ENCODE peak calls at places on chromosomes 5 and 9, in seven cellular contexts. One of them, this sample, is unnamed.

GRCh38 chr5:132836852-132837251 is 6.4 kb upstream of the SHROOM1 start:
- ATAC-seq in upper lobe of left lung: no peak
- ATAC-seq in Panc1: no peak
- ATAC-seq in HCT116: no peak
- ATAC-seq in GM23338: no peak
- ATAC-seq in K562: no peak
- ATAC-seq in HepG2: no peak
- ATAC-seq in this sample: no peak

GRCh38 chr5:68171101-68171558 is 44.4 kb upstream of the PIK3R1 start:
- ATAC-seq in upper lobe of left lung: peak
- ATAC-seq in Panc1: no peak
- ATAC-seq in HCT116: no peak
- ATAC-seq in GM23338: peak
- ATAC-seq in K562: no peak
- ATAC-seq in HepG2: no peak
- ATAC-seq in this sample: peak

GRCh38 chr5:116492776-116493175 is 81.8 kb downstream of the SEMA6A start:
- ATAC-seq in upper lobe of left lung: no peak
- ATAC-seq in Panc1: no peak
- ATAC-seq in HCT116: no peak
- ATAC-seq in GM23338: no peak
- ATAC-seq in K562: no peak
- ATAC-seq in HepG2: no peak
- ATAC-seq in this sample: no peak

GRCh38 chr5:151094054-151094858 is 13.4 kb upstream of the TNIP1 start:
- ATAC-seq in upper lobe of left lung: peak
- ATAC-seq in Panc1: peak
- ATAC-seq in HCT116: no peak
- ATAC-seq in GM23338: no peak
- ATAC-seq in K562: no peak
- ATAC-seq in HepG2: peak
- ATAC-seq in this sample: peak

GRCh38 chr5:143653256-143653655 is 158.7 kb upstream of the HMHB1 start:
- ATAC-seq in upper lobe of left lung: no peak
- ATAC-seq in Panc1: no peak
- ATAC-seq in HCT116: no peak
- ATAC-seq in GM23338: no peak
- ATAC-seq in K562: no peak
- ATAC-seq in HepG2: no peak
- ATAC-seq in this sample: no peak

GRCh38 chr5:38543074-38543473 is 13.4 kb downstream of the LIFR start:
- ATAC-seq in upper lobe of left lung: no peak
- ATAC-seq in Panc1: no peak
- ATAC-seq in HCT116: no peak
- ATAC-seq in GM23338: no peak
- ATAC-seq in K562: no peak
- ATAC-seq in HepG2: no peak
- ATAC-seq in this sample: no peak

GRCh38 chr9:121135642-121136041 is 60.9 kb downstream of the CNTRL start:
- ATAC-seq in upper lobe of left lung: no peak
- ATAC-seq in Panc1: no peak
- ATAC-seq in HCT116: no peak
- ATAC-seq in GM23338: peak
- ATAC-seq in K562: no peak
- ATAC-seq in HepG2: no peak
- ATAC-seq in this sample: no peak

GRCh38 chr5:10220253-10220652 is 29.4 kb downstream of the ATPSCKMT start:
- ATAC-seq in upper lobe of left lung: no peak
- ATAC-seq in Panc1: no peak
- ATAC-seq in HCT116: no peak
- ATAC-seq in GM23338: peak
- ATAC-seq in K562: no peak
- ATAC-seq in HepG2: no peak
- ATAC-seq in this sample: no peak

GRCh38 chr5:14492341-14492964 is 89.1 kb upstream of the OTULINL start:
- ATAC-seq in upper lobe of left lung: peak
- ATAC-seq in Panc1: no peak
- ATAC-seq in HCT116: no peak
- ATAC-seq in GM23338: no peak
- ATAC-seq in K562: no peak
- ATAC-seq in HepG2: no peak
- ATAC-seq in this sample: no peak

GRCh38 chr9:2126331-2126789 is 111.2 kb downstream of the SMARCA2 start:
- ATAC-seq in upper lobe of left lung: peak
- ATAC-seq in Panc1: no peak
- ATAC-seq in HCT116: no peak
- ATAC-seq in GM23338: no peak
- ATAC-seq in K562: no peak
- ATAC-seq in HepG2: no peak
- ATAC-seq in this sample: peak

GRCh38 chr9:131635285-131635684 is 90.0 kb downstream of the PRRT1B start:
- ATAC-seq in upper lobe of left lung: peak
- ATAC-seq in Panc1: peak
- ATAC-seq in HCT116: peak
- ATAC-seq in GM23338: peak
- ATAC-seq in K562: peak
- ATAC-seq in HepG2: peak
- ATAC-seq in this sample: peak

GRCh38 chr9:113808391-113809191 is 67.5 kb upstream of the ZNF618 start:
- ATAC-seq in upper lobe of left lung: peak
- ATAC-seq in Panc1: no peak
- ATAC-seq in HCT116: peak
- ATAC-seq in GM23338: no peak
- ATAC-seq in K562: peak
- ATAC-seq in HepG2: no peak
- ATAC-seq in this sample: peak

GRCh38 chr5:14465086-14465485 is 116.5 kb upstream of the OTULINL start:
- ATAC-seq in upper lobe of left lung: no peak
- ATAC-seq in Panc1: no peak
- ATAC-seq in HCT116: no peak
- ATAC-seq in GM23338: no peak
- ATAC-seq in K562: no peak
- ATAC-seq in HepG2: no peak
- ATAC-seq in this sample: no peak

GRCh38 chr9:116572095-116572748 is 114.9 kb upstream of the TRIM32 start:
- ATAC-seq in upper lobe of left lung: peak
- ATAC-seq in Panc1: peak
- ATAC-seq in HCT116: peak
- ATAC-seq in GM23338: peak
- ATAC-seq in K562: peak
- ATAC-seq in HepG2: peak
- ATAC-seq in this sample: peak

GRCh38 chr5:14210729-14211128 is 67.6 kb downstream of the TRIO start:
- ATAC-seq in upper lobe of left lung: no peak
- ATAC-seq in Panc1: no peak
- ATAC-seq in HCT116: no peak
- ATAC-seq in GM23338: no peak
- ATAC-seq in K562: no peak
- ATAC-seq in HepG2: no peak
- ATAC-seq in this sample: no peak

GRCh38 chr5:58969795-58970194 is 386.9 kb downstream of the RAB3C start:
- ATAC-seq in upper lobe of left lung: no peak
- ATAC-seq in Panc1: no peak
- ATAC-seq in HCT116: no peak
- ATAC-seq in GM23338: no peak
- ATAC-seq in K562: no peak
- ATAC-seq in HepG2: no peak
- ATAC-seq in this sample: no peak

GRCh38 chr5:7976411-7977190 is 107.7 kb downstream of the MTRR start:
- ATAC-seq in upper lobe of left lung: no peak
- ATAC-seq in Panc1: no peak
- ATAC-seq in HCT116: no peak
- ATAC-seq in GM23338: no peak
- ATAC-seq in K562: no peak
- ATAC-seq in HepG2: no peak
- ATAC-seq in this sample: no peak

GRCh38 chr5:5511904-5512416 is 89.5 kb downstream of the ICE1 start:
- ATAC-seq in upper lobe of left lung: no peak
- ATAC-seq in Panc1: no peak
- ATAC-seq in HCT116: no peak
- ATAC-seq in GM23338: no peak
- ATAC-seq in K562: peak
- ATAC-seq in HepG2: no peak
- ATAC-seq in this sample: no peak

GRCh38 chr5:5512496-5512895 is 90.0 kb downstream of the ICE1 start:
- ATAC-seq in upper lobe of left lung: no peak
- ATAC-seq in Panc1: no peak
- ATAC-seq in HCT116: no peak
- ATAC-seq in GM23338: no peak
- ATAC-seq in K562: no peak
- ATAC-seq in HepG2: no peak
- ATAC-seq in this sample: no peak
- TF ChIP-seq POLR2AphosphoS5 in upper lobe of left lung: no peak
- TF ChIP-seq POLR2AphosphoS5 in Panc1: no peak
- TF ChIP-seq POLR2AphosphoS5 in HCT116: no peak
- TF ChIP-seq POLR2AphosphoS5 in GM23338: no peak
- TF ChIP-seq POLR2AphosphoS5 in K562: no peak
- TF ChIP-seq POLR2AphosphoS5 in HepG2: no peak
- TF ChIP-seq POLR2AphosphoS5 in this sample: no peak

DNA sequence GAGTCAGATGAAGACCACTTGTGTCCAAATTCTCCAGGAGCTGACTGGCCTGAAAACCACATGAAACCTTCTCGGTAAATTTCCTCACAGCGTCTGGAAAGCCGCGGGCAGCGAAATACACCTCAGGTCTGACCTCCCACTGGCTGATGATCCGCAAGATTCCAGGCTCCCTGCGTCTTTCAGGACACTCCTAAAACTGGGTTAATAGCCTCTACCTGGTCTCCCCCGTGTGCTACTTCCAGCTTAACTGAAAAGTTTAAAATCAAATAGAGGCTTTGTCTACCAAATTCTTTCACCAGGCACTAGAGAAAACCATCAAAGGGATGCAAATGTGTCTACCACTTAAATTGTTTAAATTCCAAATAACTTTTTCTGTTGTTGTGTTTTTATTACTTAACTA is 312.6 kb downstream of the DRD1 start:
- ATAC-seq in upper lobe of left lung: no peak
- ATAC-seq in Panc1: no peak
- ATAC-seq in HCT116: no peak
- ATAC-seq in GM23338: peak
- ATAC-seq in K562: no peak
- ATAC-seq in HepG2: no peak
- ATAC-seq in this sample: no peak
- H3K27ac ChIP-seq in upper lobe of left lung: no peak
- H3K27ac ChIP-seq in Panc1: no peak
- H3K27ac ChIP-seq in HCT116: no peak
- H3K27ac ChIP-seq in GM23338: peak
- H3K27ac ChIP-seq in K562: no peak
- H3K27ac ChIP-seq in HepG2: no peak
- H3K27ac ChIP-seq in this sample: no peak

DNA sequence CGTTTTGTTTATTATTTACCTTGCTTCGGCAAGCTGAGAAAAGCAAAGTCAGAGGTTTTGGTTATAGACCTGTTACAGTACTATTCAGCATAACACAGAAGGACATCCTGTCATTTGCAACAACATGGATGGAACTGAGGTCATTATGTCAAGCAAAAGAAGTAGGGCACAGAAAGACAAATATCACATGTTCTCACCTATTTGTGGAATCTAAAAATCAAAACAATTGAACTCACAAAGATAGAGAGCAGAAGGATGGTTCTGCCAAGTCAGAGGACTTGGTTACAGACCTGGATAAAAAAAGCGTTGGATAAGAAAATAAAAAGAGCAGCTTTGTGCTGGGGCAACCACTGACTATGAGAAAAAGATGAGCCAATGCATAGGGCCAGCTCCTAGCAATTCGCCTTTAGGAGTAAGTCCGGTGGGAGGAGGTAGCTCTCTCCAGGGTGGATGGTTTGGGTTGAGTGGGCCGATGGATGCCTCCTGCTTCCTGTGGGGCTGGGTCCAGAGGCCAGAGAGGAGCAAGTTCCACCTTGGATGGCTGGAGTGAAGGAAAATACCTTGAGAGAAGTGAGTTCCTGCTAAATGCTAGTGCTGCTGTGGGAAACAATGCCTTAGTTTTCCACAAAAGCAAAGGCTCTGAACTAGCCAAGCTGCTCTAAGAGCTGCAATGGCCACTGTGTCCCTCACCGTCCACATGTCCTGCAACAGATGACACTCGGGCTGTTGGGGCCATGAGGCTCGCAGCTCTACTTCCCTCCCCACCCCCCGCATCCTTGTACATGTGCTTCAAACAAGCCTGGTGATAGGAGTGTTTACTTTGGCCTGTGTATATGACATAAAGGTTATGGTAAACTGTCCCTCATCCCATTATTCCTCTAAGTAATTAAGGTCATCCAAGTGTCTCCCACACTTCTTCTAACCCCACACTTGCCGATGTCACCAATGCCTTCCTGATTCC is 38.4 kb downstream of the ACOT12 start:
- ATAC-seq in upper lobe of left lung: no peak
- ATAC-seq in Panc1: peak
- ATAC-seq in HCT116: no peak
- ATAC-seq in GM23338: no peak
- ATAC-seq in K562: peak
- ATAC-seq in HepG2: peak
- ATAC-seq in this sample: no peak
- TF ChIP-seq POLR2AphosphoS5 in upper lobe of left lung: no peak
- TF ChIP-seq POLR2AphosphoS5 in Panc1: no peak
- TF ChIP-seq POLR2AphosphoS5 in HCT116: no peak
- TF ChIP-seq POLR2AphosphoS5 in GM23338: no peak
- TF ChIP-seq POLR2AphosphoS5 in K562: no peak
- TF ChIP-seq POLR2AphosphoS5 in HepG2: no peak
- TF ChIP-seq POLR2AphosphoS5 in this sample: no peak

GRCh38 chr5:128553747-128554146 is 15.7 kb upstream of the FBN2 start:
- ATAC-seq in upper lobe of left lung: no peak
- ATAC-seq in Panc1: no peak
- ATAC-seq in HCT116: no peak
- ATAC-seq in GM23338: no peak
- ATAC-seq in K562: no peak
- ATAC-seq in HepG2: no peak
- ATAC-seq in this sample: no peak

DNA sequence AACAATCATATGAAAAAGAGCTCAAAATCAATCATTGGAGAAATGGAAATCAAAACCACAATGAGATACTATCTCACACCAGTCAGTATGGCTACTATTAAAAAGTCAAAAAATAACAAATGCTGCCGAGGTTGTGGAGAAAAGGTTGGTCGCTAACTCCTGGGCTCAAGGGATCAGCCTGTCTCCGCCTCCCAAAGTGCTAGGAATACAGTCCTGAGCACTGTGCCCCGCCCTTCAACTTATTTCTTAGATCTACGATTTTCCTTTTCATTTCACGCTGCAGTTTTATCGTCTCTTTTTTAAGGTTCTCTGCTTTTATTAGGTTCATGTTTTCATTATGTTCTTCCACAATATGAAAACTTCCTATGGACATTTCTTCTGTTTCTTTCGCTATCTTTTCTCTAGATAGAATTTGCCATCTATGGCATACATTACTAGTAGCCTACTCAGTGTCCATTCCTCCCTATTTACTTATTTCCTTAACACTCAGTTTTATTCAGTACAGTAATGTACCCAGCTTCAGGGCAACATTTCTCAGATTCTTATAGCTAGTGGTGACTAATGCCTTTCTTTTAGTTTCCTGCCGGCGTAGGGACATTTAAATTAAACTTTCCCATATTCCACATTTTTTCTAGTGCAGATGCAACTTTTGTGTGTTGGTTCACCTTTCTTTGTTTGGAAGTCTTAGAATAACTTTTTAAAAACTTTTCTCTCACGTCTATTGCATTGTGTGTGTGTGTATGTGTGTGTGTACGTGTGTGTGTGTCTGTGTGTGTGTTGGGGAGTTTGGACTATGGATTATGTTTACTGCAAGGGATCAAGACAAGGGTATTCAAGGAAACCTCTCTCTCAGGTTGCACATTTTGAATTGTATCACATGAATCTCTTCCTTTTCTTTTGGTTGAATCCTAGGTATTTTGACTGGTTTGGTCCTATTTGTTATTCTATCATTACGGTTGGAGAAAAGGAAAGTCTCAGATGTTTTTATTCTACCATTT is 21.6 kb upstream of the FBN2 start:
- ATAC-seq in upper lobe of left lung: no peak
- ATAC-seq in Panc1: no peak
- ATAC-seq in HCT116: no peak
- ATAC-seq in GM23338: no peak
- ATAC-seq in K562: no peak
- ATAC-seq in HepG2: no peak
- ATAC-seq in this sample: no peak
- H3K27ac ChIP-seq in upper lobe of left lung: no peak
- H3K27ac ChIP-seq in Panc1: no peak
- H3K27ac ChIP-seq in HCT116: no peak
- H3K27ac ChIP-seq in GM23338: no peak
- H3K27ac ChIP-seq in K562: no peak
- H3K27ac ChIP-seq in HepG2: no peak
- H3K27ac ChIP-seq in this sample: no peak